ENCODE peak calls at places on chromosomes 7 and 10, in four cellular contexts. Q is upper lobe of right lung, Z is pancreas, S is mesendoderm. B is an unnamed sample.
A peak's percentile ranks its signal among the peaks of the same experiment; 100 is the strongest.

GRCh38 chr10:27998954-27999275 is at the start of gene ODAD2:
- DNase-seq in Q (no peak), Z (no peak), S (no peak), B (no peak)

GRCh38 chr10:35035641-35036040 is 54.5 kb downstream of the CUL2 start:
- DNase-seq in Q (no peak), Z (no peak), S (no peak), B (no peak)

GRCh38 chr10:72257051-72257892 is 16.5 kb upstream of the DDIT4 start:
- DNase-seq in Q (no peak), Z (no peak), S (no peak), B (no peak)

GRCh38 chr7:90061077-90061476 is 93.2 kb upstream of the STEAP1 start:
- DNase-seq in Q (no peak), Z (no peak), S (no peak), B (peak; percentile 83)

GRCh38 chr7:17523813-17524741 is 225.6 kb downstream of the AHR start:
- DNase-seq in Q (peak; percentile 80), Z (peak; percentile 28), S (no peak), B (peak; percentile 75)

GRCh38 chr7:121003986-121004685 is 15.6 kb downstream of the CPED1 start:
- DNase-seq in Q (no peak), Z (no peak), S (no peak), B (peak; percentile 17)

GRCh38 chr7:137544450-137545058 is 201.0 kb upstream of the PTN start:
- DNase-seq in Q (no peak), Z (no peak), S (no peak), B (no peak)

GRCh38 chr10:27857616-27858015 is 112.0 kb upstream of the MKX start:
- DNase-seq in Q (no peak), Z (no peak), S (no peak), B (peak; percentile 10)

GRCh38 chr7:10821156-10821555 is 152.5 kb upstream of the PHF14 start:
- DNase-seq in Q (no peak), Z (no peak), S (no peak), B (no peak)

GRCh38 chr7:66867198-66867790 is 53.7 kb upstream of the TMEM248 start:
- DNase-seq in Q (no peak), Z (no peak), S (peak; percentile 26), B (no peak)

GRCh38 chr7:17233643-17234397 is 64.6 kb upstream of the AHR start:
- DNase-seq in Q (peak; percentile 44), Z (no peak), S (peak; percentile 18), B (no peak)

GRCh38 chr10:94125856-94126255 is 132.1 kb downstream of the PLCE1 start:
- DNase-seq in Q (no peak), Z (no peak), S (peak; percentile 25), B (no peak)

GRCh38 chr10:45100429-45100828 is 99.7 kb downstream of the ZNF22 start:
- DNase-seq in Q (no peak), Z (no peak), S (no peak), B (no peak)

GRCh38 chr7:20331231-20331880 is 656 bp downstream of the ITGB8 start:
- DNase-seq in Q (peak; percentile 73), Z (peak; percentile 59), S (peak; percentile 71), B (no peak)

GRCh38 chr7:2521952-2522591 is 2.5 kb downstream of the LFNG start:
- DNase-seq in Q (no peak), Z (peak; percentile 69), S (no peak), B (no peak)

GRCh38 chr7:2524808-2525140 is 5.2 kb downstream of the LFNG start:
- DNase-seq in Q (no peak), Z (peak; percentile 76), S (no peak), B (no peak)

GRCh38 chr7:2522780-2523433 is 3.3 kb downstream of the LFNG start:
- DNase-seq in Q (no peak), Z (peak; percentile 57), S (peak; percentile 94), B (no peak)

GRCh38 chr7:2523941-2524807 is 4.6 kb downstream of the LFNG start:
- DNase-seq in Q (peak; percentile 94), Z (peak; percentile 98), S (peak; percentile 59), B (peak; percentile 47)

DNA sequence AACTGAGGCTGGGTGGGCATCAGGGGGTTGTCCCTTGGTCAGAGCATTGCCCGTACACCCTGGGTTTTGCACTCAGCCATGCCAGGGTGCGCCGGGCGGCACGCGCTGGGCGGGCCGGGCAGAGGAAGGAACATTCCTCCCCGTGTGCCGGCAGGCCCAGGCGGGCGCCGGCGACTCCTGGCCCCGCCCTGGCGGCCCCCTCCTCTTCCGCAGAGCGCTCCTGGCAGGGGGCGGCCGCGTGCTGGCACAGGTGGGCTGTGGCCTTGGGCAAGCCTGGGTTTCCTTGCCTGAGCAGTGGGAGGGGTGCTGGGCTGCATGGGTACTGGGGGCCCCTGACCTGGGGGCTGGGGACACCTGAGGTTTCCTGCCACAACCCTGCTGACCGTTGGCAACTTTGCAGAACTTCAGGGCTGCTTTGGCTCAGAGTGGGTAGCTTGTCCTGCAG is 3.9 kb downstream of the LFNG start:
- DNase-seq in Q (peak; percentile 82), Z (peak; percentile 86), S (peak; percentile 62), B (no peak)
- H3K4me3 ChIP-seq in Q (peak overlapping the region; percentile 65), Z (no peak overlapping the region), S (no peak overlapping the region), B (no peak overlapping the region)

GRCh38 chr10:63266337-63267327 is 133.5 kb downstream of the NRBF2 start:
- DNase-seq in Q (no peak), Z (no peak), S (no peak), B (no peak)

GRCh38 chr10:63262674-63263073 is 129.5 kb downstream of the NRBF2 start:
- DNase-seq in Q (no peak), Z (no peak), S (no peak), B (no peak)

GRCh38 chr10:63267414-63268138 is 134.4 kb downstream of the NRBF2 start:
- DNase-seq in Q (no peak), Z (no peak), S (peak; percentile 91), B (no peak)

GRCh38 chr10:63265646-63266207 is 132.6 kb downstream of the NRBF2 start:
- DNase-seq in Q (no peak), Z (no peak), S (no peak), B (no peak)

DNA sequence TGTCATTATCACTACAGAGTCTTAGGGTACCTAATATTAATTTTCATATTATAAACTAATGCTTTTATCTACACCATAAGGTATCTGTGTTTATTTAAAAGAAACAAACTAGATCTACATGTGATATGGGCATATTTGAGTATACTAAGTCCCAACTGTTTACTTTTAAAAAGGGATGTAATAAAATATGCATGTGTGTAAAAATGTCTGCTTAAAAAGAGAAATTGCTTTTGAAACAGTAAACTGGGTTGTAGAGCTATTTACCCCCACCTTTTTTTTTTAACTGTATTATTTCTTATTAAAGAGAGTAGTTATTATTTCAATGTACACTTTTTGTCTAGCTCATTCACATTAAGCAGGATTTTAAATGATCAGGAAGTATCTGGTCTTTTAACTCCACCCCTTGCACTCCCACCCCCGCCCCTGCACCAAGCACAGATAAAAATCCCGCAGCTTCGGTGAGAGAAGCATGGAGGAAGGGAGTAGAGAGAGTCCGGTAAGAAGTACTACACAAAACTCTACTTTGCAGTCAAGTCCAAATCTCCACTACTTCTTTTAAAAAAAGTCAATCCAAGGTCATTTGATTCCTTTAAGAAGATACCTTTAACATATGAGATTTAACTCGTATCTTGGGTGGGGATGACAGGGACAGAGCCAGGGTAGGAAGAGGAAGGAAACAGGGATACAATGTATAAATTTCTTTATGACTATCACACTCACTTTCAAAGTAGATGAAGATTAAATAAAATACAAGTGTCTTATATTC is 131.9 kb downstream of the NRBF2 start:
- DNase-seq in Q (no peak), Z (no peak), S (peak; percentile 78), B (no peak)
- H3K4me3 ChIP-seq in Q (peak overlapping the region; percentile 54), Z (peak overlapping the region; percentile 5), S (peak overlapping the region; percentile 44), B (peak overlapping the region; percentile 56)

DNA sequence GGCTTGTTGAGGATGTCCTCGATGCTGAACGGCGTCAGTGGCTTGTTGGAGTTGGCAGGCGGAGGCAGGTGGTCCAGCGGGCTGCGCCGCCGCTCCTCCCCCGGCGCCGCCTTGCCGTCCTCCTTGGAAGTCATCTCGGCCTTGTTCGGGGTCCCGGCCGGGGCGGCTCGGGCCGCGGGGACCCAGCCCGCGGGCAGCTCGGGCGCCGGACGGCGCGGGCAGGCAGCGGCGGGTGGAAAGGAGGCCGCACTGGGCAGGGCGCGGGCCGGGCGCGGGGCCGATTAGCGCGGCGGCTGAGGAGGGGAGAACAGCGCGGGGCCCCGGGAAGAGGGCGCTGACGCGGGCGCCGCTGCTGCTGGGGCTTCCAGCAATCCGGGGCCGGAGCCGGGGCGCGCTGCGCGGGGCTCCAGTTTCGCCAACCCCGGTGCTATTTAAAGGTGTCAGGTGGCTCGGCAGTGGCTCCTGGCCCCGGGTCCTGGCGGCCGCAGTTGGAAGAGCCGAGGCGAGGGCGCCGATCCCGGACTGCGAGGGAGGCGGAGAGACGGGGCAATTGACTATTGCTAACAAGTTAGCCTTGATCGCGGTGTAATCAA is 485 bp downstream of the LBX1 start:
- DNase-seq in Q (no peak), Z (no peak), S (no peak), B (no peak)
- H3K4me3 ChIP-seq in Q (peak overlapping the region; percentile 31), Z (no peak overlapping the region), S (no peak overlapping the region), B (no peak overlapping the region)

DNA sequence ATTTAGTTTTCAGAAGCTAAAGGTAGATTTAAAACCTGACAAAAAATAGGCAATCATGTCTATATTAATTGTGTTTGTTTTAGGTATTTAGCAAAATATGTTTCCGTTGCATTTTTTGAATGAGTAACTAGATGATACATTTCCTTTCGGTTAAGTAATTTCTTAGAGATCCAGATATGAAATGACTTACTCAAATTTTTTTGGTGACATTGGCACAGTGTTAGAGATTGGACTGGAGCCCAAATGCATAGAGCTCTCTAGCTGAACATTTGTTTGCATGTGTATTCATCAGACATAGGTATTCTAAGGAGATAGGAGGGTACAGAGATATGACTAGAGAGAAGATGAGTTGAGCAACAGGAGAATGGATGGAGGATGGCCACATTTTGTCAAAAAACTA is 1.9 kb downstream of the BUB3 start:
- DNase-seq in Q (no peak), Z (no peak), S (no peak), B (no peak)
- H3K4me3 ChIP-seq in Q (no peak overlapping the region), Z (no peak overlapping the region), S (no peak overlapping the region), B (no peak overlapping the region)

DNA sequence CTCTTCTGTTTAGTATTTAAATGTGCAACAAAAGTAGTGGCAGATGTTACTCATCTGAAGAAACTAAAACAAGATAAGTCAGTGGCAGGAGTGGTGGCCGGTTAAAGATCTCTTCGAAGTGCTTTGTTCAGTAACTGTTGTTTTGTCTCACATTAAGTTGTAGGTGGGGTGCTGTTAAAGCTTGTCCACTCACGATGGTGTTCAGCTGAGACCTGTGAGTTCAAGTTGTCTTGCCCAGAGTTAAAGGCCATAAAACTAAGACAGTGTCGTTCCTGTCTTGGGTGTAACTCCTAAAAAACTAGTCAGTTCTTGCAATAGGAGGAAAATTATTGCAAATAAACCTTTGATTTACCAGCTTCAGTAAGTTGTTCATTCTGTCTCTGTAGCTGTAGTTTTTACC is 874 bp upstream of the FOXP2 start:
- DNase-seq in Q (no peak), Z (no peak), S (no peak), B (no peak)
- H3K4me3 ChIP-seq in Q (no peak overlapping the region), Z (no peak overlapping the region), S (no peak overlapping the region), B (no peak overlapping the region)

DNA sequence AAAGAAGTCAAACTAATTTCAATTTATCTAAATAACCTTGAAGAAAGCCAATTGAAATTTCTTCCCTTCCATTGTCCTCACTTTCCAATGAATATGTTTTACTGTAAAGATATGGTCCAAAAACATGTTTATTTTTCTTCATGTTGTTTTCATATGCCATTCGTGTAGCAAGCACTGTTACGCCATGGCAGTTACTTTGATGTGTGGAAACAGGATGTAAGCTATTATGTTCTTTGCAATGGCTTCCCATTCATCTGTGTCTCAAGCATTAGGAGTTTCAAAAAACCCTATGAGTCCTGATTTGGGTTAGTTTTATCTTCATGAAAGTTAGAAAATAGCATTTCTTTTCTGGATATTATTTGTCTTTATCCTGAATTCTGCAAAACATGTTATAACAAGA is 31.0 kb downstream of the GPR141 start:
- DNase-seq in Q (no peak), Z (no peak), S (no peak), B (no peak)
- H3K4me3 ChIP-seq in Q (no peak overlapping the region), Z (no peak overlapping the region), S (no peak overlapping the region), B (no peak overlapping the region)

GRCh38 chr7:55085511-55086412 is 66.9 kb downstream of the EGFR start:
- DNase-seq in Q (no peak), Z (no peak), S (no peak), B (no peak)
- H3K4me3 ChIP-seq in Q (peak overlapping the region; percentile 15), Z (no peak overlapping the region), S (no peak overlapping the region), B (no peak overlapping the region)

B was measured in LNCaP clone FGC.